ENCODE peak calls at places on chromosomes 5 and 9, in nine cellular contexts. One of them, this sample, is unnamed.

GRCh38 chr5:93433422-93433821 is 147.6 kb downstream of the NR2F1-AS1 start:
- DNase-seq in ovary: no peak
- DNase-seq in stimulated activated CD4-positive, alpha-beta T cell treated with anti-CD3 and anti-CD28 coated beads, Interleukin-4, amount 100 ng/mL, for 4 hours: no peak
- DNase-seq in GM06990: no peak
- DNase-seq in HuH-7.5: no peak
- DNase-seq in Daoy: no peak
- DNase-seq in fibroblast of lung: peak; percentile 90
- DNase-seq in NCI-H69: no peak
- DNase-seq in activated effector memory CD4-positive, alpha-beta T cell treated with Interleukin-2 at 50 U/mL for 16 hours: no peak
- DNase-seq in this sample: no peak

GRCh38 chr9:113468716-113469448 is 5.4 kb downstream of the RGS3 start:
- DNase-seq in ovary: no peak
- DNase-seq in stimulated activated CD4-positive, alpha-beta T cell treated with anti-CD3 and anti-CD28 coated beads, Interleukin-4, amount 100 ng/mL, for 4 hours: no peak
- DNase-seq in GM06990: no peak
- DNase-seq in HuH-7.5: no peak
- DNase-seq in Daoy: no peak
- DNase-seq in fibroblast of lung: peak; percentile 34
- DNase-seq in NCI-H69: peak; percentile 16
- DNase-seq in activated effector memory CD4-positive, alpha-beta T cell treated with Interleukin-2 at 50 U/mL for 16 hours: no peak
- DNase-seq in this sample: no peak

GRCh38 chr5:157126-157715 is 34.1 kb upstream of the LRRC14B start:
- DNase-seq in ovary: no peak
- DNase-seq in stimulated activated CD4-positive, alpha-beta T cell treated with anti-CD3 and anti-CD28 coated beads, Interleukin-4, amount 100 ng/mL, for 4 hours: no peak
- DNase-seq in GM06990: no peak
- DNase-seq in HuH-7.5: no peak
- DNase-seq in Daoy: no peak
- DNase-seq in fibroblast of lung: no peak
- DNase-seq in NCI-H69: no peak
- DNase-seq in activated effector memory CD4-positive, alpha-beta T cell treated with Interleukin-2 at 50 U/mL for 16 hours: no peak
- DNase-seq in this sample: no peak

GRCh38 chr5:94849821-94850736 is 231.6 kb downstream of the SLF1 start:
- DNase-seq in ovary: no peak
- DNase-seq in stimulated activated CD4-positive, alpha-beta T cell treated with anti-CD3 and anti-CD28 coated beads, Interleukin-4, amount 100 ng/mL, for 4 hours: no peak
- DNase-seq in GM06990: peak; percentile 24
- DNase-seq in HuH-7.5: peak; percentile 4
- DNase-seq in Daoy: peak; percentile 34
- DNase-seq in fibroblast of lung: peak; percentile 78
- DNase-seq in NCI-H69: peak; percentile 88
- DNase-seq in activated effector memory CD4-positive, alpha-beta T cell treated with Interleukin-2 at 50 U/mL for 16 hours: no peak
- DNase-seq in this sample: peak; percentile 55

GRCh38 chr9:89519393-89519805 is 21.5 kb upstream of the SEMA4D start:
- DNase-seq in ovary: no peak
- DNase-seq in stimulated activated CD4-positive, alpha-beta T cell treated with anti-CD3 and anti-CD28 coated beads, Interleukin-4, amount 100 ng/mL, for 4 hours: no peak
- DNase-seq in GM06990: no peak
- DNase-seq in HuH-7.5: no peak
- DNase-seq in Daoy: peak; percentile 62
- DNase-seq in fibroblast of lung: no peak
- DNase-seq in NCI-H69: peak; percentile 50
- DNase-seq in activated effector memory CD4-positive, alpha-beta T cell treated with Interleukin-2 at 50 U/mL for 16 hours: no peak
- DNase-seq in this sample: no peak

GRCh38 chr9:31372796-31373587 is 1011.5 kb upstream of the ACO1 start:
- DNase-seq in ovary: no peak
- DNase-seq in stimulated activated CD4-positive, alpha-beta T cell treated with anti-CD3 and anti-CD28 coated beads, Interleukin-4, amount 100 ng/mL, for 4 hours: no peak
- DNase-seq in GM06990: no peak
- DNase-seq in HuH-7.5: no peak
- DNase-seq in Daoy: no peak
- DNase-seq in fibroblast of lung: no peak
- DNase-seq in NCI-H69: no peak
- DNase-seq in activated effector memory CD4-positive, alpha-beta T cell treated with Interleukin-2 at 50 U/mL for 16 hours: no peak
- DNase-seq in this sample: no peak

GRCh38 chr5:142756576-142756975 is 13.6 kb upstream of the ARHGAP26 start:
- DNase-seq in ovary: no peak
- DNase-seq in stimulated activated CD4-positive, alpha-beta T cell treated with anti-CD3 and anti-CD28 coated beads, Interleukin-4, amount 100 ng/mL, for 4 hours: no peak
- DNase-seq in GM06990: no peak
- DNase-seq in HuH-7.5: no peak
- DNase-seq in Daoy: no peak
- DNase-seq in fibroblast of lung: no peak
- DNase-seq in NCI-H69: no peak
- DNase-seq in activated effector memory CD4-positive, alpha-beta T cell treated with Interleukin-2 at 50 U/mL for 16 hours: no peak
- DNase-seq in this sample: no peak

GRCh38 chr5:151614565-151614964 is 23.4 kb upstream of the FAT2 start:
- DNase-seq in ovary: no peak
- DNase-seq in stimulated activated CD4-positive, alpha-beta T cell treated with anti-CD3 and anti-CD28 coated beads, Interleukin-4, amount 100 ng/mL, for 4 hours: no peak
- DNase-seq in GM06990: no peak
- DNase-seq in HuH-7.5: no peak
- DNase-seq in Daoy: no peak
- DNase-seq in fibroblast of lung: no peak
- DNase-seq in NCI-H69: peak; percentile 4
- DNase-seq in activated effector memory CD4-positive, alpha-beta T cell treated with Interleukin-2 at 50 U/mL for 16 hours: no peak
- DNase-seq in this sample: no peak

GRCh38 chr9:94212091-94212490 is 47.0 kb upstream of the ZNF169 start:
- DNase-seq in ovary: no peak
- DNase-seq in stimulated activated CD4-positive, alpha-beta T cell treated with anti-CD3 and anti-CD28 coated beads, Interleukin-4, amount 100 ng/mL, for 4 hours: no peak
- DNase-seq in GM06990: no peak
- DNase-seq in HuH-7.5: no peak
- DNase-seq in Daoy: no peak
- DNase-seq in fibroblast of lung: no peak
- DNase-seq in NCI-H69: no peak
- DNase-seq in activated effector memory CD4-positive, alpha-beta T cell treated with Interleukin-2 at 50 U/mL for 16 hours: no peak
- DNase-seq in this sample: no peak

GRCh38 chr5:10524376-10525123 is 39.3 kb upstream of the ANKRD33B start:
- DNase-seq in ovary: no peak
- DNase-seq in stimulated activated CD4-positive, alpha-beta T cell treated with anti-CD3 and anti-CD28 coated beads, Interleukin-4, amount 100 ng/mL, for 4 hours: no peak
- DNase-seq in GM06990: no peak
- DNase-seq in HuH-7.5: no peak
- DNase-seq in Daoy: peak; percentile 83
- DNase-seq in fibroblast of lung: peak; percentile 86
- DNase-seq in NCI-H69: peak; percentile 58
- DNase-seq in activated effector memory CD4-positive, alpha-beta T cell treated with Interleukin-2 at 50 U/mL for 16 hours: no peak
- DNase-seq in this sample: no peak

GRCh38 chr9:94675008-94675841 is 35.9 kb upstream of the FBP1 start:
- DNase-seq in ovary: no peak
- DNase-seq in stimulated activated CD4-positive, alpha-beta T cell treated with anti-CD3 and anti-CD28 coated beads, Interleukin-4, amount 100 ng/mL, for 4 hours: no peak
- DNase-seq in GM06990: no peak
- DNase-seq in HuH-7.5: no peak
- DNase-seq in Daoy: no peak
- DNase-seq in fibroblast of lung: peak; percentile 31
- DNase-seq in NCI-H69: no peak
- DNase-seq in activated effector memory CD4-positive, alpha-beta T cell treated with Interleukin-2 at 50 U/mL for 16 hours: no peak
- DNase-seq in this sample: no peak

This sample was measured in LNCaP clone FGC.